ENCODE peak calls at places on chromosomes 7 and 10, in ten cellular contexts. One of them, this sample, is unnamed. For H3K27me3, the result is how much of the 10 kb centered on the place peaks cover.

GRCh38 chr10:91313761-91314520 is 93.5 kb downstream of the PCGF5 start:
- DNase-seq in transverse colon: no peak
- DNase-seq in prostate gland: no peak
- DNase-seq in SJSA1: no peak
- DNase-seq in heart left ventricle: no peak
- DNase-seq in MM.1S: no peak
- DNase-seq in mammary epithelial cell: peak
- DNase-seq in CD8-positive, alpha-beta T cell: no peak
- DNase-seq in brain microvascular endothelial cell: peak
- DNase-seq in lower lobe of right lung: no peak
- DNase-seq in this sample: no peak

GRCh38 chr7:467393-467828 is 52.2 kb downstream of the PDGFA start:
- DNase-seq in MM.1S: no peak
- DNase-seq in transverse colon: no peak
- DNase-seq in lower lobe of right lung: no peak
- DNase-seq in mammary epithelial cell: no peak
- DNase-seq in brain microvascular endothelial cell: no peak
- DNase-seq in SJSA1: peak
- DNase-seq in heart left ventricle: no peak
- DNase-seq in prostate gland: no peak
- DNase-seq in CD8-positive, alpha-beta T cell: no peak
- DNase-seq in this sample: peak

GRCh38 chr7:6248581-6248980 is 23.8 kb downstream of the CYTH3 start:
- DNase-seq in MM.1S: no peak
- DNase-seq in brain microvascular endothelial cell: peak
- DNase-seq in mammary epithelial cell: peak
- DNase-seq in prostate gland: no peak
- DNase-seq in lower lobe of right lung: no peak
- DNase-seq in CD8-positive, alpha-beta T cell: no peak
- DNase-seq in transverse colon: no peak
- DNase-seq in heart left ventricle: no peak
- DNase-seq in SJSA1: peak
- DNase-seq in this sample: no peak

GRCh38 chr10:99396471-99396870 is 34.0 kb downstream of the GOT1 start:
- DNase-seq in transverse colon: no peak
- DNase-seq in CD8-positive, alpha-beta T cell: no peak
- DNase-seq in brain microvascular endothelial cell: no peak
- DNase-seq in lower lobe of right lung: no peak
- DNase-seq in prostate gland: no peak
- DNase-seq in mammary epithelial cell: no peak
- DNase-seq in heart left ventricle: no peak
- DNase-seq in MM.1S: no peak
- DNase-seq in SJSA1: peak
- DNase-seq in this sample: no peak

GRCh38 chr10:84603971-84604370 is 275.6 kb downstream of the CCSER2 start:
- DNase-seq in transverse colon: no peak
- DNase-seq in mammary epithelial cell: no peak
- DNase-seq in prostate gland: no peak
- DNase-seq in heart left ventricle: no peak
- DNase-seq in lower lobe of right lung: no peak
- DNase-seq in CD8-positive, alpha-beta T cell: no peak
- DNase-seq in MM.1S: no peak
- DNase-seq in SJSA1: no peak
- DNase-seq in brain microvascular endothelial cell: no peak
- DNase-seq in this sample: no peak

GRCh38 chr10:35214607-35215020 is 88.0 kb downstream of the CREM start:
- DNase-seq in MM.1S: no peak
- DNase-seq in lower lobe of right lung: no peak
- DNase-seq in prostate gland: no peak
- DNase-seq in heart left ventricle: no peak
- DNase-seq in SJSA1: no peak
- DNase-seq in mammary epithelial cell: no peak
- DNase-seq in brain microvascular endothelial cell: no peak
- DNase-seq in transverse colon: no peak
- DNase-seq in CD8-positive, alpha-beta T cell: no peak
- DNase-seq in this sample: no peak

GRCh38 chr10:28120795-28121194 is 121.9 kb upstream of the ODAD2 start:
- DNase-seq in transverse colon: no peak
- DNase-seq in prostate gland: no peak
- DNase-seq in lower lobe of right lung: no peak
- DNase-seq in brain microvascular endothelial cell: no peak
- DNase-seq in MM.1S: no peak
- DNase-seq in mammary epithelial cell: no peak
- DNase-seq in CD8-positive, alpha-beta T cell: no peak
- DNase-seq in heart left ventricle: no peak
- DNase-seq in SJSA1: no peak
- DNase-seq in this sample: no peak

GRCh38 chr7:159023746-159024145 is 120.9 kb downstream of the VIPR2 start:
- DNase-seq in lower lobe of right lung: no peak
- DNase-seq in SJSA1: no peak
- DNase-seq in prostate gland: no peak
- DNase-seq in mammary epithelial cell: no peak
- DNase-seq in heart left ventricle: no peak
- DNase-seq in brain microvascular endothelial cell: no peak
- DNase-seq in MM.1S: no peak
- DNase-seq in CD8-positive, alpha-beta T cell: no peak
- DNase-seq in transverse colon: peak
- DNase-seq in this sample: no peak

GRCh38 chr7:29140873-29141468 is 5.4 kb downstream of the CPVL start:
- DNase-seq in transverse colon: peak
- DNase-seq in mammary epithelial cell: no peak
- DNase-seq in MM.1S: no peak
- DNase-seq in lower lobe of right lung: no peak
- DNase-seq in prostate gland: no peak
- DNase-seq in heart left ventricle: no peak
- DNase-seq in SJSA1: no peak
- DNase-seq in brain microvascular endothelial cell: no peak
- DNase-seq in CD8-positive, alpha-beta T cell: no peak
- DNase-seq in this sample: peak

GRCh38 chr7:152572101-152572500 is 103.8 kb downstream of the XRCC2 start:
- DNase-seq in MM.1S: no peak
- DNase-seq in CD8-positive, alpha-beta T cell: no peak
- DNase-seq in heart left ventricle: no peak
- DNase-seq in transverse colon: no peak
- DNase-seq in lower lobe of right lung: no peak
- DNase-seq in prostate gland: no peak
- DNase-seq in SJSA1: no peak
- DNase-seq in brain microvascular endothelial cell: no peak
- DNase-seq in mammary epithelial cell: no peak
- DNase-seq in this sample: no peak

GRCh38 chr7:64882341-64883112 is 20.5 kb upstream of the ZNF273 start:
- DNase-seq in brain microvascular endothelial cell: no peak
- DNase-seq in mammary epithelial cell: no peak
- DNase-seq in prostate gland: peak
- DNase-seq in MM.1S: no peak
- DNase-seq in transverse colon: peak
- DNase-seq in heart left ventricle: peak
- DNase-seq in lower lobe of right lung: peak
- DNase-seq in CD8-positive, alpha-beta T cell: peak
- DNase-seq in SJSA1: peak
- DNase-seq in this sample: peak

GRCh38 chr10:43128958-43129706 is 9.1 kb upstream of the CSGALNACT2 start:
- DNase-seq in CD8-positive, alpha-beta T cell: no peak
- DNase-seq in brain microvascular endothelial cell: peak
- DNase-seq in transverse colon: peak
- DNase-seq in SJSA1: peak
- DNase-seq in mammary epithelial cell: peak
- DNase-seq in heart left ventricle: peak
- DNase-seq in prostate gland: no peak
- DNase-seq in lower lobe of right lung: no peak
- DNase-seq in MM.1S: peak
- DNase-seq in this sample: peak

GRCh38 chr7:111718886-111719285 is 156.6 kb upstream of the IMMP2L start:
- DNase-seq in CD8-positive, alpha-beta T cell: no peak
- DNase-seq in prostate gland: no peak
- DNase-seq in brain microvascular endothelial cell: no peak
- DNase-seq in mammary epithelial cell: peak
- DNase-seq in transverse colon: no peak
- DNase-seq in lower lobe of right lung: no peak
- DNase-seq in SJSA1: no peak
- DNase-seq in MM.1S: no peak
- DNase-seq in heart left ventricle: no peak
- DNase-seq in this sample: no peak

DNA sequence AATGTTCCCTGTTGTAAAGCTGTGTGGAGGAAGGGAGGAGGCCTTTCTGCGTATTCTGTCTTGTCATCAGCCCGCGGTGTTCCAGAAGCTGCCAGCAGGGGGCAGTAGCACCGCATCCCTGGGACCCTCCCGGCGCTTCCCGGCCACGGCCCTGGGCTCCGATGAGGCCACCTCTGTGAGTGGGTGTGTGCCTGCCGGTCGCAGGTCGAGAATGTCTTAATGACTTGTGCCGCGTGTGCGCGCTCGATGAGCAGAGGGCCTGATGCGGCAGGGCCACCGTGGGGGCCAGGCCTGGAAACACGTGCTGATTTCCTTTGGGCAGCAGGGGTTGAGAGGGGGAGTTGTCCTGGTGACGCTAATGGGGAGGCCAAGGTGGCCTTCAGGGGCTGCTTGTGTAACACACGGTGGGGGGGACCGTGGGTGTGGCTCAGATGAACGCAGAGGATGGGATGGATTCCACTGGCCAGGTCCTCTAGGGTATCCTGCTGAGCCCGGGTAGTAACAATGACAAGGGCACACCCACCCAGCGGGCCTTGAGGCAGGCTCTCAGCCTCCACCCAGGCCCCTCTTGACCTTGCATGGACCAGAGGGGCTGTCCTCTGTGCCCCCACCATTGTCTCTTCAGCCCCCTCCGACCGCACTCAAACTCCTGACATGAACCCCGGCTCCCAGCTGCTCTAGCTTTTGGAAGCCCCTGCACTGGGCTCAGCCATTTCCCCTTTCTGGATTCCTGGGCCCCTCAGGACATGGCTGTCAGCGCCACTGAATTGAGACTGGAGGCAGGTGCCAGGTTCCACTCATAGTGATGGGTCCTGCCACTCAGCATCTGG is 135.9 kb upstream of the PODXL start:
- DNase-seq in brain microvascular endothelial cell: peak
- DNase-seq in heart left ventricle: peak
- DNase-seq in SJSA1: peak
- DNase-seq in MM.1S: peak
- DNase-seq in lower lobe of right lung: peak
- DNase-seq in prostate gland: peak
- DNase-seq in CD8-positive, alpha-beta T cell: peak
- DNase-seq in mammary epithelial cell: peak
- DNase-seq in transverse colon: peak
- DNase-seq in this sample: peak
- H3K4me3 ChIP-seq in brain microvascular endothelial cell: no peak
- H3K4me3 ChIP-seq in heart left ventricle: no peak
- H3K4me3 ChIP-seq in SJSA1: no peak
- H3K4me3 ChIP-seq in MM.1S: no peak
- H3K4me3 ChIP-seq in lower lobe of right lung: no peak
- H3K4me3 ChIP-seq in prostate gland: no peak
- H3K4me3 ChIP-seq in CD8-positive, alpha-beta T cell: no peak
- H3K4me3 ChIP-seq in mammary epithelial cell: no peak
- H3K4me3 ChIP-seq in transverse colon: no peak
- H3K4me3 ChIP-seq in this sample: no peak

DNA sequence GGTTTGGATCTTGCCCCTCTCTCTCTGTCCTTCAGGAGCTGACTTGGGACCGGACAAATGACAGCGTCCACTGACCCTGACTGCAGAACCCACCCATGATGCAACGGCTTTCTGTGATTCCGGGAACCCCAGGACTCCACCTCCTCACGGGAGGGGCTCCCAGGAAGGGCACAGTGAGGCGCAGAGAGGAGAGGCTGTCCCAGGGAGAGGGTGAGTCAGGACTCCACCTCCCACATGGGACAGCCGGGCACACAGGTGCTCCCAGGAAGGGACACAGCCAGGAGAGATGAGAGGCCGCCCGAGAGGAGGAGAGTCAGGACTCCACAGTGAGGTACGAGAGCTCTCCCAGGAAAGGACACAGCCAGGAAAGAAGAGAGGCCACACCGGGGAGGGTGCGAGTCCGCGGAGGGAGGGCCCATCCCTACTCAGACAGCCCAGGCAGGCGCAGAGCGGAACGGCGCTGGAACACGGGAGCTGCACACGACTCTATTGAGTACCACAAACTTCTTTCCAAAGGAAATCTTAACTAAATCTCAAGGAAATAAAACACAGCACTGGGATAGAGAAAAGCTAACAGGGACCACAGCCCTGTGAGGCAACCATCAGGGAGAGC is 162.5 kb downstream of the MAD1L1 start:
- DNase-seq in lower lobe of right lung: no peak
- DNase-seq in SJSA1: no peak
- DNase-seq in prostate gland: no peak
- DNase-seq in heart left ventricle: no peak
- DNase-seq in CD8-positive, alpha-beta T cell: no peak
- DNase-seq in MM.1S: no peak
- DNase-seq in transverse colon: no peak
- DNase-seq in mammary epithelial cell: no peak
- DNase-seq in brain microvascular endothelial cell: no peak
- DNase-seq in this sample: no peak
- H3K27ac ChIP-seq in lower lobe of right lung: no peak
- H3K27ac ChIP-seq in SJSA1: no peak
- H3K27ac ChIP-seq in prostate gland: no peak
- H3K27ac ChIP-seq in heart left ventricle: no peak
- H3K27ac ChIP-seq in CD8-positive, alpha-beta T cell: no peak
- H3K27ac ChIP-seq in MM.1S: no peak
- H3K27ac ChIP-seq in transverse colon: no peak
- H3K27ac ChIP-seq in mammary epithelial cell: no peak
- H3K27ac ChIP-seq in brain microvascular endothelial cell: no peak
- H3K27ac ChIP-seq in this sample: no peak

DNA sequence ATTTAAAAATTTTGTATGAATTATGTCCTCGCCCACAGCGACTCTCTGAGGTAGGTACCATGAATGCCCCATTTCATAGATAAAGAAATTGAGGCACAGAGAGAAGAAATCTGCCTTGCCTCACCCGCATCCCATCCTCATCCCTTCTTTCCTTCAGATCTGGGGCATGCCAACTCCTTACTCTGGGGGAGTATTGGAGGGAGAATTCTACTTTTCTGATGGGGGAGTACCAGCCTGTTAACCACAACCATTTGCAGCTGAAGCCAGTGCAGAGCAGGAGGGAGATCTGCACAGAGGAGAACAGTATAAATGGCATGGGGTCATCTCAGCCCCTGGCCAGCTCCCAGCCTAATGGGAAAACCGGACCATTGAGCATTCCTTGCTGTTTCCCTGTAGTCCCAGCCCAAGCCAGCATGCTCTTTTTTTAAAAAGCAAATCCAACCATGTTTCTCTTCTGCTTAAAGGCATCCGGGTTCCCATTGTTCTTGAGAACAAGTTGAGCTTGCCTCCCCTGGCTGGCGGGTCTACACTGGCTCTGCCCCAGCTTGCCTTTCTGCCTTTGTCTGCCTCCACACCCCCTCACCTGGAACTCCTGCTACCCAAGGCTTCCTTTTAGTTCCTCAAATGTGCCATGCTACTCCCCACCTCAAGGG is 8.7 kb upstream of the ZNF503 start:
- DNase-seq in MM.1S: no peak
- DNase-seq in mammary epithelial cell: no peak
- DNase-seq in CD8-positive, alpha-beta T cell: no peak
- DNase-seq in SJSA1: no peak
- DNase-seq in transverse colon: no peak
- DNase-seq in lower lobe of right lung: no peak
- DNase-seq in heart left ventricle: peak
- DNase-seq in brain microvascular endothelial cell: no peak
- DNase-seq in prostate gland: peak
- DNase-seq in this sample: no peak
- H3K27me3 ChIP-seq in MM.1S: under half
- H3K27me3 ChIP-seq in mammary epithelial cell: under half
- H3K27me3 ChIP-seq in CD8-positive, alpha-beta T cell: under half
- H3K27me3 ChIP-seq in SJSA1: under half
- H3K27me3 ChIP-seq in transverse colon: under half
- H3K27me3 ChIP-seq in lower lobe of right lung: under half
- H3K27me3 ChIP-seq in heart left ventricle: under half
- H3K27me3 ChIP-seq in brain microvascular endothelial cell: half or more
- H3K27me3 ChIP-seq in prostate gland: under half
- H3K27me3 ChIP-seq in this sample: under half

GRCh38 chr10:62083413-62083794 is 181.9 kb downstream of the ARID5B start:
- DNase-seq in heart left ventricle: no peak
- DNase-seq in brain microvascular endothelial cell: peak
- DNase-seq in SJSA1: no peak
- DNase-seq in lower lobe of right lung: no peak
- DNase-seq in MM.1S: no peak
- DNase-seq in CD8-positive, alpha-beta T cell: no peak
- DNase-seq in prostate gland: no peak
- DNase-seq in transverse colon: no peak
- DNase-seq in mammary epithelial cell: no peak
- DNase-seq in this sample: no peak
- H3K4me3 ChIP-seq in heart left ventricle: no peak
- H3K4me3 ChIP-seq in brain microvascular endothelial cell: no peak
- H3K4me3 ChIP-seq in SJSA1: no peak
- H3K4me3 ChIP-seq in lower lobe of right lung: peak
- H3K4me3 ChIP-seq in MM.1S: no peak
- H3K4me3 ChIP-seq in CD8-positive, alpha-beta T cell: no peak
- H3K4me3 ChIP-seq in prostate gland: no peak
- H3K4me3 ChIP-seq in transverse colon: no peak
- H3K4me3 ChIP-seq in mammary epithelial cell: no peak
- H3K4me3 ChIP-seq in this sample: no peak